ENCODE peak calls at places on chromosomes 6 and 20, in six cellular contexts. I is HepG2, F is GM23338, Q is HCT116, G is H1, H is GM12878. K is an unnamed sample.

GRCh38 chr6:77089776-77090175 is 373.5 kb downstream of the HTR1B start:
- DNase-seq in F (no peak), G (no peak), Q (no peak), H (no peak), I (no peak), K (no peak)

GRCh38 chr20:50032955-50033666 is 50.3 kb downstream of the SNAI1 start:
- DNase-seq in I (no peak), G (no peak), H (no peak), Q (no peak), F (no peak), K (no peak)

GRCh38 chr6:156662025-156662445 is 115.1 kb upstream of the ARID1B start:
- DNase-seq in Q (peak; percentile 73), H (no peak), F (peak; percentile 82), I (peak; percentile 50), G (no peak), K (peak; percentile 59)

GRCh38 chr6:156828280-156828703 is 51.1 kb downstream of the ARID1B start:
- DNase-seq in H (no peak), I (peak; percentile 39), G (no peak), Q (peak; percentile 57), F (no peak), K (no peak)

GRCh38 chr20:24952376-24953203 is 3.5 kb downstream of the CST7 start:
- DNase-seq in H (no peak), I (no peak), F (no peak), G (no peak), Q (no peak), K (no peak)

GRCh38 chr6:131250121-131250520 is 114.9 kb downstream of the AKAP7 start:
- DNase-seq in I (no peak), Q (no peak), H (peak; percentile 1), G (no peak), F (peak; percentile 77), K (peak; percentile 57)

GRCh38 chr6:151475653-151476523 is 17.9 kb upstream of the CCDC170 start:
- DNase-seq in F (peak; percentile 86), Q (peak; percentile 23), G (peak; percentile 29), H (no peak), I (peak; percentile 57), K (peak; percentile 50)

GRCh38 chr6:154653385-154653784 is 79.8 kb upstream of the SCAF8 start:
- DNase-seq in I (no peak), F (no peak), Q (no peak), H (no peak), G (no peak), K (no peak)

GRCh38 chr6:21109421-21110178 is 484.0 kb upstream of the SOX4 start:
- DNase-seq in I (peak; percentile 33), F (no peak), G (no peak), Q (peak; percentile 90), H (peak; percentile 19), K (peak; percentile 94)

GRCh38 chr6:71887006-71887743 is 825 bp downstream of the RIMS1 start:
- DNase-seq in Q (no peak), H (no peak), G (no peak), I (no peak), F (peak; percentile 47), K (peak; percentile 1)
- TF ChIP-seq EZH2 in Q (no peak), H (no peak), G (no peak), I (no peak), F (no peak), K (peak; percentile 26)

GRCh38 chr6:133062702-133063319 is 178.3 kb upstream of the EYA4 start:
- DNase-seq in G (no peak), F (no peak), H (no peak), I (no peak), Q (no peak), K (no peak)

GRCh38 chr6:133067960-133068359 is 173.2 kb upstream of the EYA4 start:
- DNase-seq in F (no peak), H (no peak), I (no peak), G (no peak), Q (no peak), K (no peak)

GRCh38 chr6:133057352-133057751 is 183.8 kb upstream of the EYA4 start:
- DNase-seq in F (no peak), Q (no peak), H (no peak), G (no peak), I (no peak), K (no peak)

DNA sequence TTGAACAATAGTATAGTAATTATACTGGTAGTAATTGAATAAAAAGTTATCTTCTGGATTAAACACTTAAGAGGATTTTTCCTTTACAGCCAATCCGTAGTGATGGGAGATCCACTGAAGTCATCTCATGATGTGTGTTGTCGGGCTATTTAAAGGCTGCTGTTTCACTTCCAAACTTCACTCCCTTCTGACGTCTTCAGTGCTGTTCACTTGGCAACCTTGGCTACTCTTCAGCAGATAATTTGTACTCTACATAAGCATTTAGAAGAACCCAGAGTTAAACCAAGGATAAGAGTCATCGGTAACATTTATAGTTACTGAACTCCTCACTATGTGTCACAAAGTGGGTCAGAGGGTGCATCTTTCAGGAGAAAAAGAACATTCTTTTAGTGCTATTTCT is 179.1 kb upstream of the EYA4 start:
- DNase-seq in I (no peak), H (no peak), G (no peak), Q (no peak), F (no peak), K (no peak)
- TF ChIP-seq POLR2AphosphoS5 in I (no peak), H (no peak), G (no peak), Q (no peak), F (no peak), K (no peak)

GRCh38 chr6:100456178-100456880 is 8.4 kb downstream of the SIM1 start:
- DNase-seq in I (no peak), Q (no peak), G (no peak), H (no peak), F (peak; percentile 46), K (peak; percentile 47)
- TF ChIP-seq EZH2 in I (no peak), Q (no peak), G (peak; percentile 85), H (peak; percentile 49), F (peak; percentile 92), K (peak; percentile 88)

DNA sequence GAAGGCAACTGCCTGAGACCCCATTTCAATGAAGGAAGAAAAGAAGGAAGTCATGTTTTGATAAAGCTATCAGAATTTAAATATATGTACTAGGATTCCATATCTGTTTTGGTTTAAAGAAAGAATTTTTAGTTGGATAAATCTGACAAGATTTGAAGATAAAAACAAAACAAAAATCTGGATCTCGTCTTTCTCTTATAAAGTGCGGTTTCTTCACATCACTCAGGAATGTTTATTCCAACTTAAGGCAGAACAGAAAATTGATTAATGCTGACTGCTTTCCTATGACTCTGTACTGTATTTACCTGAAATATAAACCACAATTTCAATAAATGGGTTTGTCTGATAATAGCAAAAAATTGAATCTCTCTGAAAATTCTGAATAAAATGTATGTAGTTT is 439.7 kb downstream of the RFPL4B start:
- DNase-seq in F (no peak), H (no peak), Q (no peak), G (no peak), I (no peak), K (no peak)
- TF ChIP-seq POLR2AphosphoS5 in F (no peak), H (no peak), Q (no peak), G (no peak), I (no peak), K (no peak)

GRCh38 chr6:127933852-127934840 is 33.3 kb upstream of the THEMIS start:
- DNase-seq in H (no peak), F (no peak), I (no peak), Q (no peak), G (no peak), K (no peak)
- TF ChIP-seq EZH2 in H (no peak), F (no peak), I (no peak), Q (no peak), G (no peak), K (no peak)

GRCh38 chr6:78910611-78911134 is 43.3 kb downstream of the IRAK1BP1 start:
- DNase-seq in F (peak; percentile 84), Q (no peak), I (no peak), H (no peak), G (peak; percentile 23), K (peak; percentile 28)

GRCh38 chr6:78909391-78909790 is 42.0 kb downstream of the IRAK1BP1 start:
- DNase-seq in H (no peak), F (no peak), Q (no peak), G (no peak), I (no peak), K (no peak)

GRCh38 chr6:78908621-78909020 is 41.3 kb downstream of the IRAK1BP1 start:
- DNase-seq in G (no peak), Q (no peak), H (no peak), F (no peak), I (no peak), K (no peak)

GRCh38 chr6:78916411-78916810 is 49.1 kb downstream of the IRAK1BP1 start:
- DNase-seq in H (no peak), G (no peak), Q (no peak), F (no peak), I (no peak), K (no peak)

DNA sequence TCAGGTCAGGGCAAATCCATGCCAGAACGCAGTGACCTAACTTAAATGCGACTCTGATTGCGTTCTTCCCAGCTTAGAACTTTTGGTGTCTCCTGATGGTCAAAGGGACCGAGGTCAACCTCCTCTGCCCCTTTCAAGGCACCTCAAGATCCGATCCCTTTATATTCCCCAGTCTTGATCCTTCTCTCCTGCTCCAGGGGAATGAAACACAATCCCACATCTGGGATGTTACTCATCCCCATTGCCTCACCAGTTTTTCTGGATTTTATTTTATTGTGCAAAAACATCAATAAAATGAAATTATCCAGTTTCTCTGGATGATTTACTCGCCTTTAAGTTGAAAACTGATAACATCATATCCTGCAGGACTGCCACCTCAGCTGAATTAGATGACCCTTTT is 43.9 kb downstream of the IRAK1BP1 start:
- DNase-seq in I (no peak), F (no peak), Q (no peak), G (no peak), H (no peak), K (no peak)
- TF ChIP-seq POLR2AphosphoS5 in I (no peak), F (no peak), Q (no peak), G (no peak), H (no peak), K (no peak)

GRCh38 chr6:6545616-6546317 is 42.8 kb upstream of the LY86 start:
- DNase-seq in G (no peak), I (no peak), Q (no peak), F (no peak), H (no peak), K (no peak)
- TF ChIP-seq EZH2 in G (no peak), I (no peak), Q (no peak), F (peak; percentile 40), H (no peak), K (no peak)

GRCh38 chr6:124356811-124357210 is 553.1 kb downstream of the NKAIN2 start:
- DNase-seq in I (no peak), F (no peak), H (no peak), Q (no peak), G (no peak), K (no peak)

GRCh38 chr6:124356276-124356810 is 552.7 kb downstream of the NKAIN2 start:
- DNase-seq in Q (no peak), H (no peak), I (no peak), F (no peak), G (no peak), K (no peak)
- TF ChIP-seq POLR2AphosphoS5 in Q (no peak), H (no peak), I (no peak), F (no peak), G (no peak), K (no peak)

GRCh38 chr6:140849441-140849840 is 1283.3 kb upstream of the GJE1 start:
- DNase-seq in F (no peak), I (no peak), H (no peak), Q (no peak), G (no peak), K (no peak)
- TF ChIP-seq EZH2 in F (no peak), I (no peak), H (no peak), Q (no peak), G (no peak), K (no peak)

K was measured in endothelial cell of umbilical vein.